ENCODE peak calls at places on chromosome 3, in four cellular contexts. P is K562, U is A549, I is HepG2. V is an unnamed sample.

GRCh38 chr3:23162939-23163338 is 40.2 kb upstream of the UBE2E2 start:
- DNase-seq in P (no peak), U (no peak), I (no peak), V (no peak)

GRCh38 chr3:184380210-184380626 is 364 bp downstream of the CHRD start:
- DNase-seq in P (peak), U (peak), I (peak), V (no peak)

GRCh38 chr3:142976621-142977398 is 13.3 kb upstream of the PAQR9 start:
- DNase-seq in P (peak), U (peak), I (peak), V (peak)

GRCh38 chr3:65563844-65564243 is 474.9 kb downstream of the MAGI1 start:
- DNase-seq in P (no peak), U (no peak), I (no peak), V (no peak)

GRCh38 chr3:113297281-113297680 is 85.9 kb downstream of the BOC start:
- DNase-seq in P (no peak), U (no peak), I (no peak), V (no peak)

GRCh38 chr3:75180945-75181298 is 483.2 kb upstream of the FRG2C start:
- DNase-seq in P (no peak), U (no peak), I (no peak), V (no peak)

GRCh38 chr3:71998995-71999673 is 214.2 kb upstream of the PROK2 start:
- DNase-seq in P (no peak), U (no peak), I (no peak), V (peak)

GRCh38 chr3:141529256-141530132 is 42.7 kb downstream of the RASA2 start:
- DNase-seq in P (no peak), U (no peak), I (no peak), V (no peak)

GRCh38 chr3:130772124-130772523 is 25.5 kb upstream of the PIK3R4 start:
- DNase-seq in P (no peak), U (no peak), I (no peak), V (no peak)

GRCh38 chr3:172038823-172039222 is 555 bp upstream of the FNDC3B start:
- DNase-seq in P (no peak), U (no peak), I (no peak), V (peak)

GRCh38 chr3:185070491-185071335 is 82.1 kb downstream of the C3orf70 start:
- DNase-seq in P (peak), U (peak), I (peak), V (peak)

GRCh38 chr3:58556761-58557181 is 19.8 kb upstream of the ACOX2 start:
- DNase-seq in P (no peak), U (no peak), I (no peak), V (no peak)

GRCh38 chr3:130488769-130489450 is 28.1 kb upstream of the COL6A6 start:
- DNase-seq in P (no peak), U (no peak), I (no peak), V (no peak)

GRCh38 chr3:101453966-101454365 is 59.0 kb downstream of the SENP7 start:
- DNase-seq in P (no peak), U (no peak), I (no peak), V (peak)

GRCh38 chr3:129276385-129276784 is 2.3 kb upstream of the HMCES start:
- DNase-seq in P (no peak), U (no peak), I (no peak), V (no peak)

GRCh38 chr3:113698891-113699465 is 2.5 kb upstream of the USF3 start:
- DNase-seq in P (no peak), U (no peak), I (no peak), V (peak)

GRCh38 chr3:21477896-21478295 is 273.1 kb downstream of the ZNF385D start:
- DNase-seq in P (no peak), U (no peak), I (no peak), V (no peak)

GRCh38 chr3:41683666-41684350 is 278.1 kb downstream of the ULK4 start:
- DNase-seq in P (no peak), U (no peak), I (peak), V (peak)

GRCh38 chr3:134317106-134317947 is 56.9 kb downstream of the AMOTL2 start:
- DNase-seq in P (no peak), U (no peak), I (no peak), V (no peak)

GRCh38 chr3:43286886-43287301 is 554 bp downstream of the SNRK start:
- DNase-seq in P (no peak), U (peak), I (no peak), V (no peak)

GRCh38 chr3:182148360-182148759 is 436.6 kb downstream of the SOX2 start:
- DNase-seq in P (no peak), U (no peak), I (peak), V (no peak)

GRCh38 chr3:176650478-176650877 is 546.8 kb downstream of the TBL1XR1 start:
- DNase-seq in P (peak), U (no peak), I (no peak), V (peak)

GRCh38 chr3:132232231-132232792 is 84.9 kb upstream of the ACP3 start:
- DNase-seq in P (no peak), U (no peak), I (no peak), V (no peak)

GRCh38 chr3:66004244-66004643 is 34.5 kb downstream of the MAGI1 start:
- DNase-seq in P (no peak), U (no peak), I (no peak), V (no peak)

GRCh38 chr3:167031364-167032049 is 348.6 kb downstream of the ZBBX start:
- DNase-seq in P (no peak), U (no peak), I (no peak), V (no peak)

GRCh38 chr3:57583544-57583943 is 13.6 kb downstream of the ARF4 start:
- DNase-seq in P (no peak), U (no peak), I (no peak), V (no peak)

GRCh38 chr3:53665606-53666005 is 171.2 kb downstream of the CACNA1D start:
- DNase-seq in P (no peak), U (no peak), I (no peak), V (no peak)

GRCh38 chr3:15933439-15934144 is 135.8 kb upstream of the ANKRD28 start:
- DNase-seq in P (no peak), U (no peak), I (no peak), V (peak)

DNA sequence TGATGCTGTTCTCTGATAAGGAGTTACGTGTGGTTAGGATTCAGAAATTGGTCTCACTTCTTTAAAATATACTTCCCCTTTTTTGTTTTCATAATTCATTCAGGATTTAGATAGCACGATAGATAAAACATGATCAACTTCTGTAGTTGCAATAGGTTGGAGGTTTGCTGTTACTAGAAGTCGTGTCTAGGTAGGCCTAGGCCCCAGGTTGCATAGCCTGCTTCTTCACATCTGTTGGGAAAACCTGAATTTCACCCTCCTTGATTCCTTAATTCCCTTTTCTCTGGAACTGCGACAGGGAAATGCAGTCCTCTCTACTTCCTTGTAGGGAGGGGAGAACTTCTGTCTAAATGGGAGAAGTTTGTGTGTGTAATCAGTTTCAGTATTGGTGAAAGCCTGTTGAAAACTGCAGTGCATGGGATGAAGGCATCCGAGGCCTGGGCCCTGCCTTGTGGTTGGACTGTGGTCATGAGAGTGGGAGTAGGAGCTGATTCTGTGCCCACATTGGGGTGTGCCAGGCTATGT is 33.3 kb downstream of the GPR171 start:
- DNase-seq in P (no peak), U (no peak), I (no peak), V (no peak)
- TF ChIP-seq MAZ in P (no peak), U (no peak), I (no peak), V (no peak)

DNA sequence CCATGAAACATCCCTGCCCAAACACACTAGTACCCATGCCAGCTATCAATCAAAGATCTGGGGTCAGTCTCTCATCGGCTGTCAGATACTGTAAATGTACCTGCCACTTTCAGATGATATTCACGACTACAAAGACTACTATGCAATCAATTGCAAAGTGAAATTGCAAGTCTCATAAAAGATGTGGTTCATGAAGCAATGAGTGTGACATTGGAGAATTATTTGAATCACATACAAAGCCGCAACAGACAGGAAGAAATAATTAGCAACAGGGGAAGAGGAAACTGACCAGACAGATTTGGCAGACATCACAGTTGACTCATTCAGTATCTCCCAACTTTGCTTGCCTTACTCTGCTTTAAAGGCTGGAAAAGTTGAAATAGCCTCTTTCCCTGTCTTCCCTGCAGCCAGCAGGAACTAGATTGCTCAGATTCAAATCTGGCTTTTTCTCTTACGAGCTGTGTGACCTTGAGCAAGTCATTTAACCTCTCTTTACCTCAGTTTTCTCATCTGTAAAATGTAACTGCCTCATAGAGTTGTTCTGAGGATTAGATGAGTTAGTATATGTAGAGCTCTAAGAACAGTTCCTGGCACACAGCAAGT is 95.7 kb upstream of the C3orf80 start:
- DNase-seq in P (no peak), U (peak), I (no peak), V (peak)
- TF ChIP-seq MAZ in P (no peak), U (no peak), I (no peak), V (no peak)

DNA sequence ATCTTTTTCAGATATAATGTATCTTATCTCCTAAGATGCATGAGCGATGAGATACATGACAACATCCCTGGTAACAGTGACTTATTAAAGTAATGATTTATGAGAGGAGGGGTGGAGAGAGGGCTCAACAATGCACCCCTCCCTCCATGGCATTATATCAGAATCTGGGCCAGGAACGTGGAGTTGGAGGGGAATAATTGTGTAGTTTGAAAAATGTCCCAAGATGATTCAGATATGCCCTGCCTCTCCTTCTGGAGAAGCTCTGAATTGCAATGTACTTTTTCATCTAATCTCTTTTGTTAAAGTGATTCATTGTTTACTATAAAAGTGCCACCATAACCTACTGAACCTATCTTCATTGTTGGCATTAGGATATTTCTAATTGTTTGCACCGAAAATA is 86.5 kb downstream of the FRMD4B start:
- DNase-seq in P (no peak), U (no peak), I (no peak), V (no peak)
- TF ChIP-seq MAZ in P (no peak), U (no peak), I (no peak), V (no peak)

GRCh38 chr3:97872209-97873042 is 50.6 kb downstream of the CRYBG3 start:
- DNase-seq in P (no peak), U (no peak), I (no peak), V (peak)
- TF ChIP-seq MAZ in P (no peak), U (no peak), I (no peak), V (no peak)

GRCh38 chr3:38648024-38648658 is 1.3 kb downstream of the SCN5A start:
- DNase-seq in P (no peak), U (no peak), I (no peak), V (no peak)
- TF ChIP-seq MAZ in P (no peak), U (no peak), I (no peak), V (no peak)

GRCh38 chr3:188818282-188818681 is 353.5 kb upstream of the TPRG1 start:
- DNase-seq in P (no peak), U (no peak), I (no peak), V (no peak)

GRCh38 chr3:188821998-188822397 is 349.8 kb upstream of the TPRG1 start:
- DNase-seq in P (no peak), U (no peak), I (no peak), V (no peak)

GRCh38 chr3:188817920-188818239 is 353.9 kb upstream of the TPRG1 start:
- DNase-seq in P (no peak), U (no peak), I (no peak), V (no peak)

GRCh38 chr3:188817103-188817919 is 354.5 kb upstream of the TPRG1 start:
- DNase-seq in P (no peak), U (no peak), I (no peak), V (no peak)

DNA sequence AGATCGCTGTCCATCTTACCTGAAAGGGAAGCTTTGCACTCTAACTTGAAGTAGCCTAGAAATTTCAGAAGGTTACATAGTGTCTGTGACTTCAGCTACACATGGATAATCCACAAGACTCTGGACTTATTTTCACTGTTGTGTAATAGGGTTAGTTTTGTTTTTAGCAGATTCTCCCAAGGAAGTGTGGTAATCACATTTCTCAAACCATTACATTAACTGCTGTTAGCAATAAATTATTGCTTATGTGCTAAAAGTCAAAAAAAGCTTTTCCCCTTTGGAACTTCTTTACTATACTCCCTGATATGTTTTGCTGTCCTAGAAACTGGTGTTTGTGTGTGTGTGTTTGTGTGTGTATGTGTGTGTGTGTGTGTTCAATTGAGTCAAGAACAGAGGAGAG is 351.8 kb upstream of the TPRG1 start:
- DNase-seq in P (no peak), U (no peak), I (no peak), V (peak)
- TF ChIP-seq MAZ in P (no peak), U (no peak), I (no peak), V (no peak)

GRCh38 chr3:168883145-168883544 is 780.4 kb downstream of the MECOM start:
- DNase-seq in P (no peak), U (no peak), I (no peak), V (no peak)

GRCh38 chr3:168885028-168885427 is 778.5 kb downstream of the MECOM start:
- DNase-seq in P (no peak), U (no peak), I (no peak), V (peak)

GRCh38 chr3:168888781-168889180 is 774.7 kb downstream of the MECOM start:
- DNase-seq in P (no peak), U (no peak), I (no peak), V (no peak)

GRCh38 chr3:168881804-168882203 is 781.7 kb downstream of the MECOM start:
- DNase-seq in P (no peak), U (no peak), I (no peak), V (no peak)

DNA sequence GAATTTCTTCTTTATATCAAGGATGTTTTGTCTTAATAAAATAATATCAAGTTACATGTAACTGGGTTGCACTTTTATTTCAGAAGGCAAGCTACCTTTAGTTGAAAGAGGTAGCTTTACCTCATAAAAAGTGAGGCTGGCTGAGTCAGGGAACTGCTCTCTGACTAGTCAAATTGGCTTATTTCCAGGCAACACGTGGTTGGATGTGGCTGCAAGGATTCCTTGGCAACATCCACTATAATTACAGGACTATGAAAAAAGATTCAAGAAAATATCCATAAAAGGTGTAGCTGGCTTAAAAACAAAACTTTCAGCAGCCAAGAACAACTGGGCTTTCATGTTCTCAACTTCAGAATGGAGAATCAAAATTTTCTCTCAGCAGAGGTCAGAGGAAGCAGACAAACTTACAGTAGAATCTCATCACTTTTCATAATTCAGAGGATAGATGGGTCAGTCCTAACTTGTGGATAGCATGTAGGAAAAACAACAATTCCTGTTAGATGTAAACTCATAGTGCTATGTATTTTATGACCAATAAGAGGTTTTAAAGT is 779.1 kb downstream of the MECOM start:
- DNase-seq in P (no peak), U (no peak), I (no peak), V (peak)
- TF ChIP-seq MAZ in P (no peak), U (no peak), I (no peak), V (no peak)